ENCODE peak calls at places on chromosome 12, in eight cellular contexts. G is cardiac fibroblast, I is Calu3, J is psoas muscle, W is IMR-90, Y is colonic mucosa, S is brain microvascular endothelial cell, F is stomach. R is an unnamed sample.
A peak's percentile ranks its signal among the peaks of the same experiment; 100 is the strongest.

GRCh38 chr12:82608706-82609105 is 78.0 kb upstream of the TMTC2 start:
- DNase-seq in F (no peak), I (no peak), J (no peak), G (peak; percentile 18), S (peak; percentile 68), W (peak; percentile 2), Y (no peak), R (no peak)

GRCh38 chr12:112148031-112148513 is 22.7 kb downstream of the TRAFD1 start:
- DNase-seq in S (peak; percentile 84), I (peak; percentile 23), Y (no peak), W (peak; percentile 79), J (no peak), G (peak; percentile 71), F (peak; percentile 7), R (no peak)

GRCh38 chr12:630656-631632 is 32.3 kb downstream of the NINJ2 start:
- DNase-seq in F (peak; percentile 72), J (peak; percentile 61), S (no peak), G (no peak), Y (peak; percentile 55), W (no peak), I (no peak), R (no peak)

GRCh38 chr12:85504164-85504563 is 224.1 kb downstream of the ALX1 start:
- DNase-seq in J (no peak), Y (no peak), G (no peak), S (no peak), F (no peak), W (no peak), I (no peak), R (no peak)

GRCh38 chr12:72024613-72025012 is 86.0 kb downstream of the TPH2 start:
- DNase-seq in G (no peak), W (no peak), S (no peak), J (no peak), F (no peak), I (no peak), Y (no peak), R (no peak)

GRCh38 chr12:110270125-110270962 is 10.7 kb upstream of the ATP2A2 start:
- DNase-seq in I (peak; percentile 65), J (peak; percentile 58), G (peak; percentile 73), W (peak; percentile 73), S (peak; percentile 49), Y (no peak), F (peak; percentile 36), R (no peak)

GRCh38 chr12:120439646-120440247 is 1.8 kb downstream of the COX6A1 start:
- DNase-seq in F (peak; percentile 45), S (peak; percentile 53), W (peak; percentile 54), G (peak; percentile 65), I (peak; percentile 70), Y (peak; percentile 63), J (peak; percentile 42), R (peak; percentile 52)

GRCh38 chr12:79360269-79360668 is 330.5 kb downstream of the PAWR start:
- DNase-seq in S (no peak), F (no peak), J (no peak), W (no peak), Y (no peak), I (no peak), G (no peak), R (no peak)

GRCh38 chr12:77940011-77940423 is 109.3 kb downstream of the NAV3 start:
- DNase-seq in F (no peak), W (peak; percentile 93), S (peak; percentile 64), I (peak; percentile 27), G (peak; percentile 77), Y (no peak), J (no peak), R (no peak)

GRCh38 chr12:2691001-2691339 is 103.8 kb upstream of the FKBP4 start:
- DNase-seq in W (peak; percentile 7), J (no peak), I (no peak), S (no peak), Y (peak; percentile 45), G (peak; percentile 12), F (no peak), R (no peak)

GRCh38 chr12:123150273-123150803 is 552 bp downstream of the PITPNM2 start:
- DNase-seq in I (no peak), F (no peak), S (no peak), W (no peak), Y (peak; percentile 45), J (peak; percentile 64), G (peak; percentile 26), R (no peak)

GRCh38 chr12:46473634-46474201 is 101.1 kb upstream of the SLC38A2 start:
- DNase-seq in I (peak; percentile 56), Y (peak; percentile 81), J (peak; percentile 45), S (peak; percentile 90), W (peak; percentile 94), F (peak; percentile 71), G (peak; percentile 97), R (peak; percentile 80)

GRCh38 chr12:101459642-101460346 is 15.3 kb upstream of the SPIC start:
- DNase-seq in Y (peak; percentile 29), G (no peak), F (peak; percentile 46), S (no peak), I (peak; percentile 68), W (peak; percentile 39), J (peak; percentile 17), R (no peak)

GRCh38 chr12:77946541-77947021 is 115.9 kb downstream of the NAV3 start:
- DNase-seq in F (no peak), Y (no peak), I (no peak), G (peak; percentile 62), W (peak; percentile 19), J (no peak), S (no peak), R (no peak)

GRCh38 chr12:122869207-122869973 is 26.5 kb downstream of the VPS37B start:
- DNase-seq in W (no peak), F (peak; percentile 16), Y (no peak), J (no peak), S (no peak), I (no peak), G (no peak), R (no peak)

GRCh38 chr12:40646456-40646855 is 45.8 kb upstream of the CNTN1 start:
- DNase-seq in W (no peak), S (no peak), F (no peak), Y (no peak), I (no peak), G (no peak), J (no peak), R (no peak)

GRCh38 chr12:96749978-96750377 is 157.1 kb upstream of the NEDD1 start:
- DNase-seq in J (no peak), I (no peak), G (no peak), F (no peak), S (no peak), W (no peak), Y (no peak), R (no peak)

GRCh38 chr12:16579041-16579440 is 26.9 kb downstream of the LMO3 start:
- DNase-seq in J (no peak), I (no peak), Y (no peak), G (peak; percentile 73), S (no peak), W (no peak), F (no peak), R (no peak)

GRCh38 chr12:53427905-53428594 is 4.4 kb downstream of the AMHR2 start:
- DNase-seq in I (no peak), J (no peak), F (no peak), W (peak; percentile 97), S (peak; percentile 85), Y (no peak), G (peak; percentile 33), R (no peak)

GRCh38 chr12:49292729-49293055 is 2.3 kb upstream of the PRPH start:
- DNase-seq in Y (no peak), W (no peak), F (peak; percentile 30), S (no peak), J (no peak), I (no peak), G (peak; percentile 24), R (no peak)

GRCh38 chr12:28032811-28033537 is 60.4 kb upstream of the PTHLH start:
- DNase-seq in Y (no peak), F (no peak), S (no peak), I (no peak), W (peak; percentile 24), J (no peak), G (no peak), R (no peak)

GRCh38 chr12:124560519-124560918 is 6.9 kb downstream of the NCOR2 start:
- DNase-seq in W (no peak), Y (no peak), I (no peak), S (no peak), F (no peak), G (no peak), J (no peak), R (no peak)

GRCh38 chr12:52083638-52083996 is 4.1 kb downstream of the SMIM41 start:
- DNase-seq in Y (no peak), J (no peak), G (no peak), W (no peak), S (no peak), I (no peak), F (no peak), R (no peak)
- TF ChIP-seq CTCF in Y (no peak), J (no peak), G (no peak), W (no peak), S (no peak), I (no peak), F (no peak), R (peak; percentile 63)

GRCh38 chr12:83823386-83824045 is 1089.1 kb downstream of the SLC6A15 start:
- DNase-seq in G (peak; percentile 17), Y (peak; percentile 20), J (no peak), I (peak; percentile 66), F (peak; percentile 63), S (peak; percentile 35), W (no peak), R (peak; percentile 39)
- TF ChIP-seq CTCF in G (no peak), Y (no peak), J (no peak), I (no peak), F (peak; percentile 15), S (peak; percentile 67), W (no peak), R (peak; percentile 22)

GRCh38 chr12:103503546-103504480 is 8.0 kb upstream of the C12orf42 start:
- DNase-seq in J (no peak), G (no peak), W (no peak), S (no peak), F (peak; percentile 61), Y (peak; percentile 28), I (no peak), R (no peak)
- TF ChIP-seq CTCF in J (no peak), G (no peak), W (no peak), S (peak; percentile 38), F (peak; percentile 51), Y (peak; percentile 44), I (peak; percentile 23), R (peak; percentile 47)

GRCh38 chr12:42696424-42697149 is 107.0 kb upstream of the PRICKLE1 start:
- DNase-seq in F (peak; percentile 47), Y (peak; percentile 63), S (peak; percentile 6), J (peak; percentile 85), W (peak; percentile 64), I (no peak), G (peak; percentile 96), R (no peak)
- TF ChIP-seq CTCF in F (no peak), Y (no peak), S (no peak), J (no peak), W (no peak), I (no peak), G (no peak), R (no peak)

R was measured in CD14-positive monocyte.